ENCODE peak calls at places on chromosomes 4 and X, in five cellular contexts. T, J, L, B and W are unnamed samples.

GRCh38 chrX:134849390-134849789 is 141.4 kb upstream of the SMIM10 start:
- DNase-seq in T (no peak), J (no peak), L (no peak), B (no peak), W (no peak)

GRCh38 chrX:136687457-136687856 is 39.5 kb downstream of the CD40LG start:
- DNase-seq in T (no peak), J (no peak), L (no peak), B (no peak), W (no peak)

GRCh38 chrX:105701310-105702052 is 120.9 kb upstream of the NRK start:
- DNase-seq in T (no peak), J (no peak), L (no peak), B (no peak), W (no peak)

GRCh38 chrX:45022144-45022543 is 149.2 kb downstream of the KDM6A start:
- DNase-seq in T (no peak), J (no peak), L (no peak), B (no peak), W (no peak)

GRCh38 chr4:12926189-12927066 is 557.7 kb downstream of the RAB28 start:
- DNase-seq in T (no peak), J (no peak), L (no peak), B (no peak), W (no peak)

GRCh38 chrX:275967-276587 is 5.1 kb upstream of the PLCXD1 start:
- DNase-seq in T (peak), J (peak), L (no peak), B (no peak), W (peak)

GRCh38 chr4:84927428-84927827 is 39.1 kb downstream of the WDFY3 start:
- DNase-seq in T (no peak), J (no peak), L (no peak), B (no peak), W (no peak)

GRCh38 chrX:100368167-100368566 is 41.9 kb downstream of the PCDH19 start:
- DNase-seq in T (no peak), J (no peak), L (no peak), B (no peak), W (peak)

GRCh38 chr4:35952751-35953150 is 291.6 kb downstream of the ARAP2 start:
- DNase-seq in T (no peak), J (no peak), L (no peak), B (no peak), W (no peak)

GRCh38 chr4:785332-786073 is 40.4 kb downstream of the CPLX1 start:
- DNase-seq in T (no peak), J (no peak), L (no peak), B (no peak), W (no peak)

GRCh38 chr4:108763226-108763593 is 357 bp upstream of the ETNPPL start:
- DNase-seq in T (no peak), J (no peak), L (no peak), B (peak), W (no peak)

GRCh38 chr4:149708513-149709175 is 107.0 kb downstream of the IQCM start:
- DNase-seq in T (no peak), J (no peak), L (peak), B (no peak), W (no peak)

GRCh38 chr4:69497886-69498395 is 2.2 kb upstream of the UGT2B4 start:
- DNase-seq in T (no peak), J (no peak), L (no peak), B (no peak), W (no peak)

GRCh38 chr4:161585011-161585410 is 578.8 kb downstream of the FSTL5 start:
- DNase-seq in T (no peak), J (no peak), L (no peak), B (no peak), W (no peak)

GRCh38 chrX:118761950-118762725 is 34.7 kb downstream of the IL13RA1 start:
- DNase-seq in T (no peak), J (no peak), L (no peak), B (no peak), W (no peak)

GRCh38 chr4:112766422-112766821 is 129.5 kb downstream of the LARP7 start:
- DNase-seq in T (no peak), J (no peak), L (no peak), B (peak), W (peak)

GRCh38 chrX:96182366-96182765 is 502.3 kb upstream of the DIAPH2 start:
- DNase-seq in T (no peak), J (no peak), L (no peak), B (no peak), W (no peak)

GRCh38 chrX:5672099-5672498 is 556.6 kb downstream of the NLGN4X start:
- DNase-seq in T (no peak), J (no peak), L (no peak), B (no peak), W (no peak)

GRCh38 chrX:47843363-47843762 is 6.7 kb downstream of the ZNF81 start:
- DNase-seq in T (no peak), J (no peak), L (no peak), B (no peak), W (no peak)

GRCh38 chr4:178275671-178276360 is 833.6 kb upstream of the AGA start:
- DNase-seq in T (no peak), J (no peak), L (no peak), B (no peak), W (no peak)

GRCh38 chrX:68995386-68995779 is 166.6 kb downstream of the EFNB1 start:
- DNase-seq in T (no peak), J (no peak), L (no peak), B (no peak), W (no peak)

GRCh38 chr4:159308571-159309340 is 205.9 kb downstream of the RAPGEF2 start:
- DNase-seq in T (no peak), J (no peak), L (no peak), B (no peak), W (no peak)

GRCh38 chr4:163895369-163896005 is 401.0 kb downstream of the TMA16 start:
- DNase-seq in T (peak), J (peak), L (no peak), B (no peak), W (no peak)

GRCh38 chr4:907691-908437 is 24.3 kb downstream of the GAK start:
- DNase-seq in T (no peak), J (no peak), L (no peak), B (no peak), W (no peak)

GRCh38 chrX:19672211-19672814 is 157.0 kb upstream of the MAP3K15 start:
- DNase-seq in T (no peak), J (no peak), L (no peak), B (no peak), W (no peak)

GRCh38 chr4:56772134-56772533 is 49.4 kb downstream of the SPINK2 start:
- DNase-seq in T (no peak), J (no peak), L (no peak), B (no peak), W (no peak)

GRCh38 chr4:181877329-181877848 is 365.8 kb upstream of the TENM3 start:
- DNase-seq in T (no peak), J (no peak), L (no peak), B (no peak), W (no peak)

GRCh38 chr4:155578219-155578618 is 88.4 kb upstream of the GUCY1A1 start:
- DNase-seq in T (no peak), J (no peak), L (no peak), B (no peak), W (no peak)

GRCh38 chr4:2689825-2690700 is 66.1 kb downstream of the TNIP2 start:
- DNase-seq in T (no peak), J (no peak), L (no peak), B (no peak), W (no peak)

GRCh38 chr4:48538358-48538757 is 48.3 kb downstream of the ZAR1 start:
- DNase-seq in T (no peak), J (no peak), L (no peak), B (no peak), W (no peak)